ENCODE peak calls at places on chromosomes 2 and 18, in ten cellular contexts. S is stomach, O is adrenal gland, D is heart left ventricle, I is HCT116, K is body of pancreas, E is esophagus muscularis mucosa, Z is uterus, P is K562, A is gastrocnemius medialis. R is an unnamed sample.
A peak's percentile ranks its signal among the peaks of the same experiment; 100 is the strongest.

GRCh38 chr2:232521524-232521923 is 1.3 kb downstream of the PRSS56 start:
- DNase-seq in E (no peak), I (no peak), A (no peak), K (no peak), Z (no peak), O (no peak), S (no peak), P (no peak), D (no peak), R (no peak)

GRCh38 chr18:5146093-5146492 is 51.0 kb downstream of the AKAIN1 start:
- DNase-seq in E (no peak), O (no peak), D (no peak), S (no peak), I (no peak), P (no peak), Z (no peak), A (no peak), K (no peak), R (no peak)

GRCh38 chr2:237995036-237995435 is 28.2 kb downstream of the UBE2F start:
- DNase-seq in E (no peak), P (no peak), A (no peak), S (no peak), K (no peak), O (no peak), I (no peak), Z (no peak), D (no peak), R (no peak)

GRCh38 chr2:136381722-136382633 is 264.0 kb upstream of the CXCR4 start:
- DNase-seq in S (peak; percentile 49), D (no peak), O (peak; percentile 24), K (peak; percentile 37), Z (no peak), E (peak; percentile 82), P (no peak), I (no peak), A (no peak), R (peak; percentile 11)

GRCh38 chr2:222307138-222307756 is 8.4 kb upstream of the PAX3 start:
- DNase-seq in O (no peak), K (no peak), D (no peak), A (no peak), S (peak; percentile 53), I (no peak), P (no peak), E (no peak), Z (no peak), R (no peak)

GRCh38 chr18:35390956-35391695 is 14.0 kb upstream of the ZNF396 start:
- DNase-seq in A (no peak), K (no peak), Z (no peak), E (no peak), O (no peak), D (no peak), S (no peak), I (no peak), P (no peak), R (no peak)

GRCh38 chr2:15429032-15429431 is 132.1 kb downstream of the NBAS start:
- DNase-seq in D (no peak), K (no peak), A (no peak), E (no peak), O (no peak), P (no peak), Z (no peak), S (no peak), I (no peak), R (no peak)

GRCh38 chr18:70376137-70376913 is 87.5 kb downstream of the SOCS6 start:
- DNase-seq in I (no peak), P (no peak), A (no peak), S (no peak), Z (no peak), K (no peak), O (no peak), D (no peak), E (no peak), R (no peak)

GRCh38 chr2:198966269-198966668 is 491.5 kb downstream of the SATB2 start:
- DNase-seq in A (no peak), P (no peak), E (no peak), D (no peak), S (no peak), K (no peak), Z (no peak), I (no peak), O (no peak), R (no peak)

GRCh38 chr2:232496508-232497373 is 9.1 kb upstream of the ECEL1 start:
- DNase-seq in D (no peak), A (no peak), S (no peak), P (no peak), K (no peak), O (no peak), I (no peak), Z (no peak), E (no peak), R (no peak)

GRCh38 chr2:23430263-23430662 is 45.3 kb downstream of the KLHL29 start:
- DNase-seq in K (no peak), D (no peak), A (no peak), I (no peak), Z (no peak), E (no peak), O (peak; percentile 14), S (no peak), P (no peak), R (no peak)

GRCh38 chr2:98148968-98149697 is 62.2 kb downstream of the VWA3B start:
- DNase-seq in K (peak; percentile 80), I (peak; percentile 24), S (no peak), O (peak; percentile 42), A (no peak), P (peak; percentile 34), Z (no peak), E (no peak), D (no peak), R (no peak)

GRCh38 chr2:95359035-95359434 is 43.5 kb upstream of the FAHD2A start:
- DNase-seq in Z (no peak), O (no peak), A (no peak), K (no peak), E (no peak), D (no peak), S (no peak), P (no peak), I (no peak), R (no peak)

GRCh38 chr18:10072659-10073309 is 159.0 kb downstream of the VAPA start:
- DNase-seq in K (peak; percentile 16), E (no peak), O (no peak), S (no peak), D (no peak), Z (no peak), P (no peak), I (no peak), A (no peak), R (no peak)

GRCh38 chr18:74453011-74453571 is 4.0 kb downstream of the DIPK1C start:
- DNase-seq in K (no peak), S (no peak), D (peak; percentile 42), A (no peak), O (no peak), I (no peak), E (no peak), P (no peak), Z (no peak), R (no peak)

GRCh38 chr2:70012887-70013286 is 51.5 kb upstream of the ASPRV1 start:
- DNase-seq in D (no peak), O (no peak), E (no peak), A (no peak), I (no peak), S (no peak), K (no peak), P (no peak), Z (no peak), R (no peak)

GRCh38 chr2:110820128-110820527 is 87.8 kb downstream of the ACOXL start:
- DNase-seq in I (no peak), O (no peak), P (no peak), Z (no peak), E (no peak), K (no peak), A (no peak), D (no peak), S (no peak), R (no peak)
- TF ChIP-seq POLR2A in I (no peak), O (no peak), P (no peak), Z (no peak), E (no peak), K (no peak), A (no peak), D (no peak), S (no peak), R (no peak)

GRCh38 chr2:102356381-102356712 is 751 bp downstream of the IL18R1 start:
- DNase-seq in O (no peak), A (no peak), Z (no peak), S (no peak), I (no peak), P (no peak), E (no peak), D (no peak), K (no peak), R (no peak)
- H3K27ac ChIP-seq in O (no peak overlapping the region), A (peak overlapping the region; percentile 61), Z (peak overlapping the region; percentile 61), S (peak overlapping the region; percentile 79), I (no peak overlapping the region), P (no peak overlapping the region), E (peak overlapping the region; percentile 51), D (peak overlapping the region; percentile 12), K (no peak overlapping the region), R (no peak overlapping the region)

DNA sequence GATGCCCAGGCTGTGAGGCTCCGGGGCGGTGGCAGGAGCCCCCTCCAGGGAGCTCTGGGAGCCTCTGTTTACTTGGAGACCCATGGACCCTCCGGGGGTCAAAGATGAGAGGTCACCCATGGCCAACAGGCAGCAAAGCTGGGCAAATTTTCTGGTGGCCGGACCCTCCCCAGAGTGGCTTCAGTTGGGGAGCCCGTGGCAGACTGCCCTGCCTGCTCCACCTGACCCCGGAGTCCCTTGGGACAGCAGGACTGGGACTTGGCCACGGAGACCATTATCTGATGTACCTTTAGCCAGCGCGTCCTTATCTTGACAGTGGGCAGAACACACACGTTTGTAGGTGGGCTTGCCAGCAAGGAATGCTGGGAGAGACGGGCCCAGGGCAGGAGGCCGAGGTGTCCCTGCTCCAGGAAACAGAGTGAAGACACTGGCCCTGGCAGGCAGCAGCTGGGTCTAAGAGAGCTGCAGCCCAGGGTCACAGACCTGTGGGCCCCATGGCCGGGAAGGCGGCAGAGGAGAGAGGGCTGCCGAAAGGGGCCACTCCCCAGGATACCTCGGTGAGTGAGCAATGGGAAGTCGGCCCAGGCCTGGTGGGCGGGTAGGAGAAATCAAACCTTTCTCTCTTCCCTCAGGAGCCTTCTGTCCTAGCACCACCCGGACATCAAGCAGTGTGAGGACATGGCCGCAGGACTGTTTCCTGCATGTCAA is at the start of the genes ABCG5 and ABCG8:
- DNase-seq in A (no peak), P (no peak), O (peak; percentile 14), I (no peak), D (no peak), E (peak; percentile 79), S (no peak), K (no peak), Z (no peak), R (no peak)
- H3K4me3 ChIP-seq in A (no peak within 1 kb of the TSS), P (no peak within 1 kb of the TSS), O (no peak within 1 kb of the TSS), I (no peak within 1 kb of the TSS), D (no peak within 1 kb of the TSS), E (no peak within 1 kb of the TSS), S (no peak within 1 kb of the TSS), K (no peak within 1 kb of the TSS), Z (no peak within 1 kb of the TSS), R (no peak within 1 kb of the TSS)

DNA sequence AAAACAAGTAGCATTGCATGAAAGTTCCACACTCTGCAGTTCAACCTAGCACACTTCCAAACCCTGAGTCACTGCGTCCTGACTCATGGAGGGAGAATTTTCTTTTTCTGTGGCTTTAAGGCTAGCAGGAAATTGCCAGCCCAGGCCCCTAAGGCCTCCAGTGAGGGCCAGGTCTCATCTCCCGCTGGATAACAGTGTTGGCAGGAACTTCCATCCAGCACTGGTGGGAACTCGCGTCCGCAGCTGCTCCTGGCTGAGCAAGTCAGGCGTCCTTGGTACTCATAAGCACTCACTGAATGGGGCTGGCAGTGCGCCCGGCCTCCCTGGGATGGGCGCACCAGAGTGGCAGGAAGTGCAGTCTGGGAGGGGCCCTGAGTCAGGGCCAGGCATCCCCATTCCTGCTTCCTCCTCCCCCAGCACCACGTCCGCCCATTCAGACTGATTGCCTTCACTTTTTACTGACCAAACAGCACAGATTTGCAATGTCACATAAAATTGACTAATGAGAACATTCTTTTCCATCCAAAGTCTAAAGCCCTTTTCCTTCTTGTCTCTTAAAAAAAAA is 14.3 kb downstream of the MALL start:
- DNase-seq in P (no peak), K (peak; percentile 92), O (peak; percentile 96), D (peak; percentile 96), E (peak; percentile 94), A (peak; percentile 65), I (peak; percentile 91), Z (peak; percentile 85), S (peak; percentile 91), R (peak; percentile 89)
- TF ChIP-seq POLR2A in P (no peak), K (peak; percentile 36), O (peak; percentile 51), D (no peak), E (no peak), A (no peak), I (no peak), Z (no peak), S (no peak), R (no peak)